ENCODE peak calls at places on chromosome 11, in six cellular contexts. One of them, this sample, is unnamed.
A peak's percentile ranks its signal among the peaks of the same experiment; 100 is the strongest.

GRCh38 chr11:102229510-102230119 is 87.7 kb upstream of the BIRC3 start:
- DNase-seq in K562: no peak
- DNase-seq in suprapubic skin: no peak
- DNase-seq in HCT116: no peak
- DNase-seq in spleen: no peak
- DNase-seq in stomach: peak; percentile 52
- DNase-seq in this sample: no peak

GRCh38 chr11:71325418-71326327 is 73.3 kb upstream of the SHANK2 start:
- DNase-seq in K562: no peak
- DNase-seq in suprapubic skin: no peak
- DNase-seq in HCT116: no peak
- DNase-seq in spleen: peak; percentile 58
- DNase-seq in stomach: no peak
- DNase-seq in this sample: no peak

GRCh38 chr11:111634981-111635705 is 32.9 kb downstream of the SIK2 start:
- DNase-seq in K562: peak; percentile 23
- DNase-seq in suprapubic skin: no peak
- DNase-seq in HCT116: no peak
- DNase-seq in spleen: no peak
- DNase-seq in stomach: no peak
- DNase-seq in this sample: no peak

GRCh38 chr11:579830-580601 is 3.7 kb downstream of the PHRF1 start:
- DNase-seq in K562: no peak
- DNase-seq in suprapubic skin: no peak
- DNase-seq in HCT116: no peak
- DNase-seq in spleen: no peak
- DNase-seq in stomach: no peak
- DNase-seq in this sample: no peak

GRCh38 chr11:130666781-130667251 is 218.4 kb downstream of the ADAMTS15 start:
- DNase-seq in K562: no peak
- DNase-seq in suprapubic skin: no peak
- DNase-seq in HCT116: no peak
- DNase-seq in spleen: no peak
- DNase-seq in stomach: no peak
- DNase-seq in this sample: no peak

GRCh38 chr11:88179966-88180629 is 4.9 kb upstream of the RAB38 start:
- DNase-seq in K562: no peak
- DNase-seq in suprapubic skin: no peak
- DNase-seq in HCT116: no peak
- DNase-seq in spleen: no peak
- DNase-seq in stomach: no peak
- DNase-seq in this sample: no peak

GRCh38 chr11:102517670-102518069 is 12.9 kb downstream of the MMP7 start:
- DNase-seq in K562: no peak
- DNase-seq in suprapubic skin: no peak
- DNase-seq in HCT116: no peak
- DNase-seq in spleen: no peak
- DNase-seq in stomach: no peak
- DNase-seq in this sample: no peak

GRCh38 chr11:107468596-107468995 is 11.0 kb upstream of the CWF19L2 start:
- DNase-seq in K562: peak; percentile 18
- DNase-seq in suprapubic skin: no peak
- DNase-seq in HCT116: no peak
- DNase-seq in spleen: no peak
- DNase-seq in stomach: no peak
- DNase-seq in this sample: no peak

GRCh38 chr11:67119577-67120391 is 721 bp downstream of the KDM2A start:
- DNase-seq in K562: peak; percentile 63
- DNase-seq in suprapubic skin: peak; percentile 67
- DNase-seq in HCT116: no peak
- DNase-seq in spleen: peak; percentile 84
- DNase-seq in stomach: no peak
- DNase-seq in this sample: no peak

GRCh38 chr11:11391796-11392195 is 38.7 kb upstream of the CSNK2A3 start:
- DNase-seq in K562: no peak
- DNase-seq in suprapubic skin: no peak
- DNase-seq in HCT116: peak; percentile 27
- DNase-seq in spleen: no peak
- DNase-seq in stomach: no peak
- DNase-seq in this sample: no peak

GRCh38 chr11:74932169-74932568 is 16.7 kb downstream of the XRRA1 start:
- DNase-seq in K562: no peak
- DNase-seq in suprapubic skin: no peak
- DNase-seq in HCT116: no peak
- DNase-seq in spleen: no peak
- DNase-seq in stomach: no peak
- DNase-seq in this sample: no peak

GRCh38 chr11:128195057-128195751 is 392.2 kb downstream of the ETS1 start:
- DNase-seq in K562: no peak
- DNase-seq in suprapubic skin: no peak
- DNase-seq in HCT116: no peak
- DNase-seq in spleen: no peak
- DNase-seq in stomach: no peak
- DNase-seq in this sample: no peak

GRCh38 chr11:62242021-62242420 is at the start of gene SCGB1D2:
- DNase-seq in K562: no peak
- DNase-seq in suprapubic skin: peak; percentile 70
- DNase-seq in HCT116: no peak
- DNase-seq in spleen: no peak
- DNase-seq in stomach: no peak
- DNase-seq in this sample: peak; percentile 86

GRCh38 chr11:92199991-92200390 is 24.6 kb upstream of the FAT3 start:
- DNase-seq in K562: no peak
- DNase-seq in suprapubic skin: no peak
- DNase-seq in HCT116: no peak
- DNase-seq in spleen: no peak
- DNase-seq in stomach: no peak
- DNase-seq in this sample: no peak

GRCh38 chr11:126992804-126993111 is 7.8 kb downstream of the KIRREL3 start:
- DNase-seq in K562: no peak
- DNase-seq in suprapubic skin: no peak
- DNase-seq in HCT116: no peak
- DNase-seq in spleen: no peak
- DNase-seq in stomach: no peak
- DNase-seq in this sample: no peak

GRCh38 chr11:62004473-62004872 is 37.0 kb upstream of the FTH1 start:
- DNase-seq in K562: no peak
- DNase-seq in suprapubic skin: peak; percentile 56
- DNase-seq in HCT116: no peak
- DNase-seq in spleen: peak; percentile 40
- DNase-seq in stomach: no peak
- DNase-seq in this sample: no peak

GRCh38 chr11:44753965-44754645 is 27.3 kb downstream of the TSPAN18 start:
- DNase-seq in K562: no peak
- DNase-seq in suprapubic skin: no peak
- DNase-seq in HCT116: no peak
- DNase-seq in spleen: no peak
- DNase-seq in stomach: no peak
- DNase-seq in this sample: no peak

GRCh38 chr11:119681537-119681936 is 47.5 kb downstream of the NECTIN1 start:
- DNase-seq in K562: no peak
- DNase-seq in suprapubic skin: no peak
- DNase-seq in HCT116: no peak
- DNase-seq in spleen: no peak
- DNase-seq in stomach: no peak
- DNase-seq in this sample: no peak
- TF ChIP-seq POLR2AphosphoS5 in K562: no peak
- TF ChIP-seq POLR2AphosphoS5 in suprapubic skin: no peak
- TF ChIP-seq POLR2AphosphoS5 in HCT116: no peak
- TF ChIP-seq POLR2AphosphoS5 in spleen: no peak
- TF ChIP-seq POLR2AphosphoS5 in stomach: no peak
- TF ChIP-seq POLR2AphosphoS5 in this sample: no peak

DNA sequence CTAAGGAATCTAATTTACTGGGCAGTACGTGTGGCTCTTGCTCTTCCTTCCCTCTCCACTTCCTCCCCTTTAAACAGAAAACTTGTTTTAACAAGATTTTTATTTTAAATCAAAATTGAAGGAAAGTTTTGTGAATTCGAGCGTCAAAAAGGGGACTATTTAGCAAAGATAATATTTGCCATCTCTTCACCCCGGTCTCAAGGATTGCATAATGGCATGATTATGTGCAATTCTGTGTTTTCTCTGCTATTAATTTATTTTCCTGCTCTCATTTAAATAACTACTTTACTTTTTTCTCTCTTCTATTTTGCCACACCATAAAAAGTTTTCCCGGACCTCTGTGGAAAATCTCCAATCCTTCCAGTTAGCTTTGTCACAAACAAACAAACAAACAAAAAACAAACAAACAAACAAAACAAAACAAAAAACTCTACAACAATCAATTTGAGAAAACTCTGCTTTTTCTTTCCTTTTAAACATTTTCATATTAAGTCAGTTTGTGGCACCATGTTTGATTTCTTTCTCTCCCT is 10.2 kb upstream of the PAX6 start:
- DNase-seq in K562: no peak
- DNase-seq in suprapubic skin: no peak
- DNase-seq in HCT116: no peak
- DNase-seq in spleen: no peak
- DNase-seq in stomach: no peak
- DNase-seq in this sample: no peak
- H3K4me1 ChIP-seq in K562: no peaks in the 10 kb centered on the region
- H3K4me1 ChIP-seq in suprapubic skin: peaks cover 45% of the 10 kb centered on the region
- H3K4me1 ChIP-seq in HCT116: peaks cover 6% of the 10 kb centered on the region
- H3K4me1 ChIP-seq in spleen: peaks cover 20% of the 10 kb centered on the region
- H3K4me1 ChIP-seq in stomach: peaks cover 20% of the 10 kb centered on the region
- H3K4me1 ChIP-seq in this sample: peaks cover 10% of the 10 kb centered on the region

GRCh38 chr11:76624515-76625379 is 45.8 kb downstream of the LRRC32 start:
- DNase-seq in K562: no peak
- DNase-seq in suprapubic skin: no peak
- DNase-seq in HCT116: no peak
- DNase-seq in spleen: peak; percentile 60
- DNase-seq in stomach: no peak
- DNase-seq in this sample: no peak
- TF ChIP-seq POLR2A in K562: no peak
- TF ChIP-seq POLR2A in suprapubic skin: no peak
- TF ChIP-seq POLR2A in HCT116: no peak
- TF ChIP-seq POLR2A in spleen: no peak
- TF ChIP-seq POLR2A in stomach: no peak
- TF ChIP-seq POLR2A in this sample: no peak

GRCh38 chr11:32176223-32176811 is 85.4 kb downstream of the RCN1 start:
- DNase-seq in K562: peak; percentile 73
- DNase-seq in suprapubic skin: peak; percentile 77
- DNase-seq in HCT116: peak; percentile 90
- DNase-seq in spleen: no peak
- DNase-seq in stomach: peak; percentile 83
- DNase-seq in this sample: peak; percentile 71
- TF ChIP-seq POLR2AphosphoS5 in K562: no peak
- TF ChIP-seq POLR2AphosphoS5 in suprapubic skin: no peak
- TF ChIP-seq POLR2AphosphoS5 in HCT116: no peak
- TF ChIP-seq POLR2AphosphoS5 in spleen: no peak
- TF ChIP-seq POLR2AphosphoS5 in stomach: peak; percentile 42
- TF ChIP-seq POLR2AphosphoS5 in this sample: no peak

DNA sequence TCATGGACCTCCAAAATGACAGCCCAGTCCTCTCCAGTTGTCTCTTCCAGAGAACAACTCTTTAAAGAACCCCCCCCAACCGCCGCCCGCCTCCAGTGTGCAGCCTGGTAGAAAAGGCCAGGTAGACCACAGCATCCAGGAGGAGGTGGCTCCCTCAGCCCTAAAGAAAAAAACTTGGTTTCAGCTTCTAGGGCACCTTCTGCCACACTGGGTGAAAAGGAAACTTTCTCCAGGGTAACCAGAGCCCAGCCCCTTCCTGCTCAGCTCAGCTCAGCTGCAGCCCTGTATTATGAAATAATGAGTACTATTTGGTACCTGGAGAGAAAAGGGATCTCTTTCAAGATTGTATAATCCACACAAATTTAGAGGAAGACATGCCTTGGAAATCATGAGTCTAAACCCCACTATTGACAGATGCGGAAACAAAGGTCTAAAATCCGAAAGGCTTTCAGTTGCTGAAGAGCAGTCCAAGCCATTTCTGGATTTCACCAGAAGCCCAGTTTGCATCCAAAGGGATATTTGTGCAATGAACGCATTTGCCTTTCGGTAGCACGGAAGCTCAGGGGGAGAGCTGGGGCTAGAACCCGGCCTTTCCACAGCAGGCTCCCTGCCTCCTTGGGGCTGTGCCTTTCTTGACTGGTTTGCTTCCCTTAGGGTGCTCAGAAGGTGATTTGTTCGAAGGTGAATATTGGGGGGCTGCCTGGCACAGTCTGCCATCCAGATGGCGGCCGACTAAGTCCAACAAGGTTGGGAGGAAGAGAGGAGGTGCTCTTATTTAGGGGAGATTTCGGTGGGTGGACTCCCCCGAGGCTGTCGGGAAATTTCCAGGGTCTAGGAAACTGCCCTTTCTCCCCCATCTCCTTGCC is 3.3 kb downstream of the FXYD6 start:
- DNase-seq in K562: no peak
- DNase-seq in suprapubic skin: no peak
- DNase-seq in HCT116: no peak
- DNase-seq in spleen: no peak
- DNase-seq in stomach: no peak
- DNase-seq in this sample: no peak
- H3K4me1 ChIP-seq in K562: no peaks in the 10 kb centered on the region
- H3K4me1 ChIP-seq in suprapubic skin: peaks cover 48% of the 10 kb centered on the region
- H3K4me1 ChIP-seq in HCT116: peaks cover 13% of the 10 kb centered on the region
- H3K4me1 ChIP-seq in spleen: peaks cover 41% of the 10 kb centered on the region
- H3K4me1 ChIP-seq in stomach: peaks cover 31% of the 10 kb centered on the region
- H3K4me1 ChIP-seq in this sample: no peaks in the 10 kb centered on the region